ENCODE peak calls at places on chromosomes 4 and X, in four cellular contexts. One of them, this sample, is unnamed.

GRCh38 chr4:59630235-59630634 is 1569.9 kb upstream of the ADGRL3 start:
- DNase-seq in mucosa of descending colon: no peak
- DNase-seq in CD8-positive, alpha-beta T cell: no peak
- DNase-seq in neural crest cell: no peak
- DNase-seq in this sample: no peak

GRCh38 chr4:26813698-26814097 is 46.9 kb upstream of the STIM2 start:
- DNase-seq in mucosa of descending colon: no peak
- DNase-seq in CD8-positive, alpha-beta T cell: no peak
- DNase-seq in neural crest cell: no peak
- DNase-seq in this sample: no peak

GRCh38 chr4:41057456-41057855 is 156.9 kb downstream of the APBB2 start:
- DNase-seq in mucosa of descending colon: no peak
- DNase-seq in CD8-positive, alpha-beta T cell: no peak
- DNase-seq in neural crest cell: no peak
- DNase-seq in this sample: no peak

GRCh38 chr4:1011022-1011694 is at the start of gene FGFRL1:
- DNase-seq in mucosa of descending colon: peak
- DNase-seq in CD8-positive, alpha-beta T cell: peak
- DNase-seq in neural crest cell: peak
- DNase-seq in this sample: peak

GRCh38 chr4:74283614-74284013 is 24.7 kb upstream of the EPGN start:
- DNase-seq in mucosa of descending colon: no peak
- DNase-seq in CD8-positive, alpha-beta T cell: no peak
- DNase-seq in neural crest cell: no peak
- DNase-seq in this sample: no peak

GRCh38 chr4:68132342-68132741 is 2.7 kb upstream of the TMPRSS11F start:
- DNase-seq in mucosa of descending colon: no peak
- DNase-seq in CD8-positive, alpha-beta T cell: no peak
- DNase-seq in neural crest cell: no peak
- DNase-seq in this sample: no peak

GRCh38 chrX:3609800-3610199 is 103.6 kb downstream of the PRKX start:
- DNase-seq in mucosa of descending colon: no peak
- DNase-seq in CD8-positive, alpha-beta T cell: no peak
- DNase-seq in neural crest cell: no peak
- DNase-seq in this sample: no peak

GRCh38 chr4:24551492-24552330 is 32.6 kb downstream of the DHX15 start:
- DNase-seq in mucosa of descending colon: no peak
- DNase-seq in CD8-positive, alpha-beta T cell: no peak
- DNase-seq in neural crest cell: no peak
- DNase-seq in this sample: no peak

DNA sequence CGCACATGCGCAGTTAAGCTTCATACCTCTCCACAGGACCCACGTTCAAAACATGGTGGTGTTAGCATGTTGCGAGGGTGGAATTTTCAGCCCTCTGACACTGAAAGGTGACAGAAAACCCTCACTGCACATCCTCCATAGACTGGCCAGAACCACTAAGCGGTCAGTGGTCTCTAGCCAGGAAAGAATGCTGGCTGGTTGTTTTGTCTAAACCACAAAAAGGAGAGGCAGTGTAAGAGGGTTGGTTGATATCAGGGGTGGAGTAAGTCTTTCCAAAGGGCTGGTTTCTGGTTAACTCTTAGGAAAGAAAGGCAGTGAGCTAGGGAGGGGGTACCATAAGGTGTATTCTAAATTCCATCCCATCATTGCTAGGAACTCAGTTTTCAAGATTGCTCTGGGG is 58.3 kb downstream of the ANXA10 start:
- DNase-seq in mucosa of descending colon: no peak
- DNase-seq in CD8-positive, alpha-beta T cell: no peak
- DNase-seq in neural crest cell: no peak
- DNase-seq in this sample: no peak
- TF ChIP-seq CTCF in mucosa of descending colon: no peak
- TF ChIP-seq CTCF in CD8-positive, alpha-beta T cell: no peak
- TF ChIP-seq CTCF in neural crest cell: no peak
- TF ChIP-seq CTCF in this sample: no peak

GRCh38 chr4:7876096-7876993 is 63.3 kb downstream of the AFAP1 start:
- DNase-seq in mucosa of descending colon: no peak
- DNase-seq in CD8-positive, alpha-beta T cell: no peak
- DNase-seq in neural crest cell: peak
- DNase-seq in this sample: no peak
- TF ChIP-seq CTCF in mucosa of descending colon: no peak
- TF ChIP-seq CTCF in CD8-positive, alpha-beta T cell: no peak
- TF ChIP-seq CTCF in neural crest cell: peak
- TF ChIP-seq CTCF in this sample: no peak

DNA sequence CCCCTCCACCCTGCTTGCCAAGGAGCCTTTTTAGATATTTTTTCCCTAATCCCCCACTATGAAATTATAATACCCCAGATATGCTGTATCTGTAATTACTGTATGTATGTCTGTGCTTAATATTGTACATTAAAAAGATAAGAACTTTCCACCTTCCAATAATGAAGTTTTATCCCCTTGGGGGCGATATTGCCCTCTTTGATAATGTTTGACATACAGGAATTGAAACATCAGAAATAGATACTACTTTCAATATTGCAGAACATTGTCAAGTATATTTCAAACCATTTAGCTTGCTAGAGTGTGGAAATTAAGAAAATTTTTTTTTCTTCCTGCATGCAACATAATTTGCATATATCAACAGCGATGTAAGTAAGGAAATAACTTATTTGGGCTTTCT is 58.9 kb downstream of the NAF1 start:
- DNase-seq in mucosa of descending colon: no peak
- DNase-seq in CD8-positive, alpha-beta T cell: no peak
- DNase-seq in neural crest cell: no peak
- DNase-seq in this sample: no peak
- TF ChIP-seq CTCF in mucosa of descending colon: no peak
- TF ChIP-seq CTCF in CD8-positive, alpha-beta T cell: no peak
- TF ChIP-seq CTCF in neural crest cell: no peak
- TF ChIP-seq CTCF in this sample: no peak

DNA sequence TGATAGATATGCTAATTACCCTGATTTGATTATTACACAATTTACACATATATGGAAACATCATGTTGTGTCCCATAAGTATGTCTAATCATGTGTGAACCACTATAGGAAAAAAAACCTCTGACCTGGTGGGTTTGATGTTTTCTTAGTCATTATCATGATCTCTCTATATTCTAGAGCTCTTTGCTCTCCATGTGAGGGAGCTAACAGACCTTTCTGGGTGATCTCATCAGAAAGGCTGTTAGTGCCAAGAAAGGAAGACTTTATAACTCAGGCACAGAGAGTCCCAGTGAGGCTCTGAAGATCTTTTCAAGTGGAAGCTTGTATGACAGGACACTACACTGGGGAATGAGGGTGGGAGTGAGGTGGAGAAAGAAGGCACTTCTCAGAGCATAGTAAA is 527.7 kb upstream of the MAGEB2 start:
- DNase-seq in mucosa of descending colon: no peak
- DNase-seq in CD8-positive, alpha-beta T cell: no peak
- DNase-seq in neural crest cell: no peak
- DNase-seq in this sample: no peak
- TF ChIP-seq CTCF in mucosa of descending colon: no peak
- TF ChIP-seq CTCF in CD8-positive, alpha-beta T cell: no peak
- TF ChIP-seq CTCF in neural crest cell: no peak
- TF ChIP-seq CTCF in this sample: no peak

DNA sequence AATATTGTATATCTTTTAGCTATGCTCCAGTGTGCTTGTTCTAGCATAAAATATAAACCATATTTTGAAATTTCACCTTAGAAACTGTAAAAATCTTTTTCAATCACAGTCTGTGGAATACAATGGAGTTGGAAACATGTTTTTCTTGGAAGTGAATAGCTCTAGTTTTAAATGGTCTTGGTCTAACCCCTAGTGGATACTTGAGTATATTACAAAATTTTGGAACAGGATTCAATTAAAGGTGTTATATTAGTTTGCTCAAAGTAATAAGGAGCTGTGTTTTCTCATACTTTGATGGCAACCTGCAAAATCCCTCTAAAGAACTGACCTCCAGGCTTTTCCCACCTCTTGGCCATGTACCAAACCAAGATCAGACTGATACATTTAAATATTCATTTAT is 48.2 kb downstream of the STK26 start:
- DNase-seq in mucosa of descending colon: no peak
- DNase-seq in CD8-positive, alpha-beta T cell: no peak
- DNase-seq in neural crest cell: no peak
- DNase-seq in this sample: no peak
- TF ChIP-seq CTCF in mucosa of descending colon: no peak
- TF ChIP-seq CTCF in CD8-positive, alpha-beta T cell: peak
- TF ChIP-seq CTCF in neural crest cell: peak
- TF ChIP-seq CTCF in this sample: no peak

DNA sequence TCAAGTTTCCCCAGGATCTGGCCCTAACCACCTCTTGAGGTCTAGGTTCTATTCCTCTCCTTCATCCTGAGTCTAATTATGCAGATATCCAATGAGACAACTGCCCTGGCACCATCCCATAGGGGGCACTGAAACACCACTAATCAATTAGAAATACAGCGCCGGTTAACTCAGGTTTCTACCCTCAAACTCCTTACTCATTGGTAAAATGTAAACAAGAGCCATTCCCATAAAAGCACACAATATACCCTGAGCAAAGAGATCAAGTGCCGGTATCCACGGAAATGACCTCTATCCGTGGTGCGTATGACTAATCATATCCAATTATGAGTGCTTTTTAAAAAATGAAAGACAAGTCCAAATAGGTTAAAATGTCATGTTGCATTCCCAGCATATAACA is 141.3 kb downstream of the MAML3 start:
- DNase-seq in mucosa of descending colon: no peak
- DNase-seq in CD8-positive, alpha-beta T cell: peak
- DNase-seq in neural crest cell: no peak
- DNase-seq in this sample: no peak
- TF ChIP-seq CTCF in mucosa of descending colon: peak
- TF ChIP-seq CTCF in CD8-positive, alpha-beta T cell: peak
- TF ChIP-seq CTCF in neural crest cell: peak
- TF ChIP-seq CTCF in this sample: no peak

DNA sequence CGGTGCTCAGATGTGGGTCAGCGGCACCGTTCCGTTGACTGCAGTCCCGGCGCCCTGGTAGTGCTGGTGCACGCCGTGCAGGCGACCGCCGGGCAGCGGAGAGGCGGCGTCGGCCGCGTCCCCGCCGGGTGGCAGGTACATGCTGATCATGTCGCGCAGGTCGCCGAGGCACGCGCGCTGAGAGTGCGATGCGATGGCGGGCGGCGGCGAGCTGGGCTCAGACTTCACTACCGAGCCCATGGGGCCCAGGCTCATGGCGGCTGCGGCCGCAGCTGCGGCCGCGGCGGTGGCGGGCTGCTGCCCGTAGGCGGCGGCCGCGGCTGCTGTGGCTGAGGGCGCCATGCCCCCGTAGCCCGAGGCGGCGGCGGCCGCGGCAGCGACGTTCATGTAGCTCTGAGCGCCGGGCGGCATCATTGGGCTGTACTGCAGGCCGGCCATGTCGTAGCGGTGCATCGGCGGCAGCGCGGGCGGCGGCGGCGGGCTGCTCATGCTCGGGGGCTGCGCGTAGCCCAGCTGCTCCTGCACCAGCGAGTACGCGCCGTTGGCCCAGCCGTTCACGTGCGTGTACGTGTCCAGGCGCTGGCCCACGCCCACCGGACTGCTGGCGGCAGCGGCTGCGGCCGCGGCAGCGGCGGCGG is 1.0 kb downstream of the SOX3 start:
- DNase-seq in mucosa of descending colon: no peak
- DNase-seq in CD8-positive, alpha-beta T cell: no peak
- DNase-seq in neural crest cell: peak
- DNase-seq in this sample: no peak
- TF ChIP-seq CTCF in mucosa of descending colon: no peak
- TF ChIP-seq CTCF in CD8-positive, alpha-beta T cell: no peak
- TF ChIP-seq CTCF in neural crest cell: peak
- TF ChIP-seq CTCF in this sample: no peak

DNA sequence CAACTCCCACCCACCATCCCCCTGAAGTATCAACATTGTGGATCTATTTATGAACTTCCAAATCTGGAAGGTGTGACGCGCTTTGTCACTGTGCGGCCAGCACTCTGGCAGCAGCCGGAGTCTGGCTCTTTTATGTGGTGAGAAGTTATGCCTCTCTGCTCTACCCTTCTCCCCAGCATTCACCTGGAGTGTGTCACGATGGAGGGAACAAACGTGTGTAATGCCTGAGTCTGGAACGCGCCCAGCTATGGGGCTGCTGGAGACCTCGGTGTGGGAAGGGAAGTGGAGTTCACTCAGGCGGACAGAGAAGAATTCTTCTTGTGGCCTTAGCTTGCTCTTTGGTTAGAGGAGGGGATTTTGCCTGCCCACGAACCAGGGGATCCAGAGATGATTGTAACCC is 222.1 kb upstream of the RPL34 start:
- DNase-seq in mucosa of descending colon: no peak
- DNase-seq in CD8-positive, alpha-beta T cell: no peak
- DNase-seq in neural crest cell: no peak
- DNase-seq in this sample: no peak
- TF ChIP-seq CTCF in mucosa of descending colon: no peak
- TF ChIP-seq CTCF in CD8-positive, alpha-beta T cell: no peak
- TF ChIP-seq CTCF in neural crest cell: no peak
- TF ChIP-seq CTCF in this sample: no peak

GRCh38 chr4:115850799-115851509 is 737.5 kb upstream of the NDST4 start:
- DNase-seq in mucosa of descending colon: no peak
- DNase-seq in CD8-positive, alpha-beta T cell: no peak
- DNase-seq in neural crest cell: no peak
- DNase-seq in this sample: no peak

GRCh38 chr4:115852767-115853091 is 739.3 kb upstream of the NDST4 start:
- DNase-seq in mucosa of descending colon: no peak
- DNase-seq in CD8-positive, alpha-beta T cell: no peak
- DNase-seq in neural crest cell: no peak
- DNase-seq in this sample: no peak

DNA sequence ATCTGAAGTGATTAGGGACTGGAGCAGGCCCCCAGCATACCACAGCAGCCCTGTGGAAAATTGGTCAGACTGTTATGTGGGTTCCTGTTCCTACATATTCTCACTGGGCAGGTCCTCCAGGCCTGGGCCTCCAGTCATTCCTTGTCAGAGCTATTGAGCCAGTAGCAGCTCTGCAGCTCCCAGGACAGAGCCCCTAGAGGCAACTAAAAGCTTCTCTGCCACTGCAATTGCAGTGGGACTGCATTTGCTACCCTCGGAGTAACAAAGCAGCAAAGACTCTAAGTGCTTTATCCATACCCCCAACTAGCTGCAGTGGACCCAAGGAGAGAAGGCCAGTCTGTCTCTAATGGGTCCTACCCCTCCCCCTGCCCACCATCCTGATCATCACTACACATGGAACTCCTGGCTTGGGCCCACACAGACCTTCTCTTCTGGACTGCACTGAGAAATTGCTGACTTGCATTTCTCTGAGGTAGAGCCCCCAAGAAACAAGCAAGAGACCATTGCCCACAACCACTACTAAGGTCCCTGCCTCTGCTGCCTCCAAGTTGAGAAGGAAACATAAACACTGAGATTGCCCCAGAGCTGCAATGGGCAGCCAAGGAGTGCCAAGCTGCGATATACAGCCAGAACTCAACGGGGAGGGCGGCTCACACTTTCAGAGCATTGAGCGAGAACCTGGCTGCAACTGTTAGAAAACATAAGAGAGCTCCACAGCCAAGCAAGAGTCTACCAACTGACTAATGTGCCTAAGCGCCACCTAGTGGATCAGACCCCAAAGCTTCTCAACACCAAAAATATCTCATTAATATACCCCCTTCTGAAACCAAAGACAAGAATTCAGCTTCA is 738.7 kb upstream of the NDST4 start:
- DNase-seq in mucosa of descending colon: no peak
- DNase-seq in CD8-positive, alpha-beta T cell: no peak
- DNase-seq in neural crest cell: peak
- DNase-seq in this sample: no peak
- TF ChIP-seq CTCF in mucosa of descending colon: peak
- TF ChIP-seq CTCF in CD8-positive, alpha-beta T cell: no peak
- TF ChIP-seq CTCF in neural crest cell: peak
- TF ChIP-seq CTCF in this sample: no peak

This sample was measured in activated B cell treated with CpG ODN at 0.5 μM for 24 hours.